ENCODE peak calls at places on chromosome 15, in four cellular contexts. Q, T, J and P are unnamed samples.

GRCh38 chr15:78389356-78389755 is 48.7 kb upstream of the IREB2 start:
- DNase-seq in Q (no peak), T (no peak), J (no peak), P (no peak)

GRCh38 chr15:35005933-35006332 is 17.8 kb upstream of the ZNF770 start:
- DNase-seq in Q (no peak), T (no peak), J (no peak), P (no peak)

GRCh38 chr15:39657714-39658113 is 76.8 kb downstream of the THBS1 start:
- DNase-seq in Q (peak), T (no peak), J (no peak), P (peak)

GRCh38 chr15:31304736-31305365 is 21.8 kb upstream of the KLF13 start:
- DNase-seq in Q (no peak), T (no peak), J (no peak), P (no peak)

GRCh38 chr15:34583399-34584320 is at the start of gene GOLGA8B:
- DNase-seq in Q (peak), T (peak), J (peak), P (peak)

GRCh38 chr15:70859322-70859908 is 5.5 kb upstream of the LARP6 start:
- DNase-seq in Q (no peak), T (no peak), J (no peak), P (peak)

GRCh38 chr15:48052871-48053383 is 67.9 kb upstream of the SLC24A5 start:
- DNase-seq in Q (no peak), T (no peak), J (no peak), P (no peak)

GRCh38 chr15:75544273-75544862 is 34.7 kb downstream of the PTPN9 start:
- DNase-seq in Q (no peak), T (no peak), J (no peak), P (no peak)

GRCh38 chr15:25805006-25805405 is 58.1 kb downstream of the ATP10A start:
- DNase-seq in Q (no peak), T (no peak), J (no peak), P (no peak)

GRCh38 chr15:47473857-47474256 is 243.4 kb upstream of the SEMA6D start:
- DNase-seq in Q (no peak), T (peak), J (no peak), P (no peak)

GRCh38 chr15:39778031-39778430 is 4.6 kb downstream of the FSIP1 start:
- DNase-seq in Q (no peak), T (no peak), J (no peak), P (no peak)

GRCh38 chr15:85582719-85583089 is 202.3 kb downstream of the AKAP13 start:
- DNase-seq in Q (no peak), T (peak), J (peak), P (peak)

GRCh38 chr15:91985297-91985696 is 131.8 kb downstream of the SLCO3A1 start:
- DNase-seq in Q (no peak), T (no peak), J (no peak), P (no peak)

GRCh38 chr15:72098076-72098475 is 19.9 kb downstream of the MYO9A start:
- DNase-seq in Q (no peak), T (no peak), J (no peak), P (no peak)

GRCh38 chr15:48592221-48592731 is 53.2 kb downstream of the FBN1 start:
- DNase-seq in Q (peak), T (no peak), J (no peak), P (no peak)

GRCh38 chr15:50681467-50681866 is 5.1 kb downstream of the TRPM7 start:
- DNase-seq in Q (no peak), T (no peak), J (no peak), P (no peak)

GRCh38 chr15:50670115-50670514 is 16.5 kb downstream of the TRPM7 start:
- DNase-seq in Q (no peak), T (no peak), J (no peak), P (no peak)

GRCh38 chr15:50676799-50677483 is 9.7 kb downstream of the TRPM7 start:
- DNase-seq in Q (peak), T (no peak), J (no peak), P (peak)

GRCh38 chr15:50675524-50676144 is 11.0 kb downstream of the TRPM7 start:
- DNase-seq in Q (peak), T (no peak), J (no peak), P (no peak)
- H3K27ac ChIP-seq in Q (no peak), T (no peak), J (no peak), P (no peak)

DNA sequence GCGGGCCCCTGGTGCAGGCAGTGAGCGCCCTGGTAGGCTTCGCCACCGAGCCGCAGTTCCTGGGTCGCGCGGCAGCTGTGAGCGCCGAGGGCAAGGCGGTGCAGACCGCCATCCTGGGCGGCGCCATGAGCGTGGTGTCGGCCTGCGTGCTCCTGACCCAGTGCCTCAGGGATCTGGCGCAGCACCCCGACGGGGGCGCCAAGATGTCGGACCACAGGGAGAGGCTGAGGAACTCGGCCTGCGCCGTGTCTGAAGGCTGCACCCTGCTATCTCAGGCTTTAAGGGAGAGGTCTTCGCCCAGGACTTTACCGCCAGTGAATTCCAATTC is 2.3 kb downstream of the TLNRD1 start:
- DNase-seq in Q (no peak), T (peak), J (no peak), P (no peak)
- H3K27ac ChIP-seq in Q (no peak), T (no peak), J (no peak), P (no peak)

GRCh38 chr15:66677336-66677735 is 24.7 kb upstream of the SMAD6 start:
- DNase-seq in Q (no peak), T (no peak), J (no peak), P (no peak)

GRCh38 chr15:66675456-66675855 is 26.6 kb upstream of the SMAD6 start:
- DNase-seq in Q (no peak), T (no peak), J (no peak), P (peak)

GRCh38 chr15:66672867-66673266 is 29.2 kb upstream of the SMAD6 start:
- DNase-seq in Q (no peak), T (no peak), J (no peak), P (no peak)

GRCh38 chr15:66673410-66674322 is 28.4 kb upstream of the SMAD6 start:
- DNase-seq in Q (no peak), T (no peak), J (no peak), P (peak)

DNA sequence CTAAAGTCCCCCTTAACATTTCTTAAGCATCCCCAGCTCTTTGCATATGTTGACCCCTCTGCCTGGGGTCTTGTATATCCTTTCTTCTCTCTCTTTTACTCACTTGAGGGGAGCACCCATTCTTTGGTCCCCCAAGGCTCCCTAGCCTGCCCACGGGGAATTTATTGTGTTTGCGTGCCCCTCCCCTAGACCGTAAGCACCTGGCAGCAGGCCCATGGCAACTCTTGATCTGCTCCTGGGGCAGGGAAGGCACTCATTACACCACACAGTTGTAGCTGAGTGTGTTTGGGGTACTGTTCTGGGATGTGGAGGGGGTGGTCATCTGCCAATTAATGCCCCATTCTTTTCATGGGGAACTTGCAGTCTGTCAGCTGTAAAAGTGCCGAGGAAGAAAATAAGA is 27.3 kb upstream of the SMAD6 start:
- DNase-seq in Q (no peak), T (no peak), J (no peak), P (no peak)
- H3K27ac ChIP-seq in Q (no peak), T (no peak), J (no peak), P (no peak)

DNA sequence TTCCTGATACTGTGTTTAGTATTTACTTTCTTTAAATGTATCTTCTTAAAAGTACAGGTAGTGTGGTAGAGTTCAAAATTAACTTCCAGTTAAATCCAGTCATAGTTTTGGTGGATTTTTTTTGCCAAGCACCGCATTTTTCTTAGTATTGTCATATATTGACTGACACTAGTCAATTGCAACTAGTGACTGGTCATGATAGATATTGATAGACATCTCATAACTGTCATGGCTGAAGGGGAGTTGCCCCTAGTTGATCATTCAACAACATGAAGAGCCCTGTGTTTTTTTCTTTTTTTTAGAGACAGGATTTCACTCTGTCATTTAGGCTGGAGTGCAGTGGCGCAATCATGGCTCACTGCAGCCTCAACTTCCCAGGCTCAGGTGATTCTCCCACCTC is 22.1 kb downstream of the RAB8B start:
- DNase-seq in Q (no peak), T (no peak), J (no peak), P (no peak)
- H3K27ac ChIP-seq in Q (peak), T (no peak), J (no peak), P (no peak)

GRCh38 chr15:68877626-68878025 is 52.7 kb upstream of the SPESP1 start:
- DNase-seq in Q (no peak), T (no peak), J (no peak), P (no peak)

GRCh38 chr15:68871507-68871906 is 50.8 kb upstream of the ANP32A start:
- DNase-seq in Q (no peak), T (no peak), J (no peak), P (no peak)

GRCh38 chr15:68880382-68880781 is 49.9 kb upstream of the SPESP1 start:
- DNase-seq in Q (no peak), T (no peak), J (no peak), P (no peak)

GRCh38 chr15:68875377-68876116 is 54.8 kb upstream of the SPESP1 start:
- DNase-seq in Q (peak), T (peak), J (peak), P (peak)

DNA sequence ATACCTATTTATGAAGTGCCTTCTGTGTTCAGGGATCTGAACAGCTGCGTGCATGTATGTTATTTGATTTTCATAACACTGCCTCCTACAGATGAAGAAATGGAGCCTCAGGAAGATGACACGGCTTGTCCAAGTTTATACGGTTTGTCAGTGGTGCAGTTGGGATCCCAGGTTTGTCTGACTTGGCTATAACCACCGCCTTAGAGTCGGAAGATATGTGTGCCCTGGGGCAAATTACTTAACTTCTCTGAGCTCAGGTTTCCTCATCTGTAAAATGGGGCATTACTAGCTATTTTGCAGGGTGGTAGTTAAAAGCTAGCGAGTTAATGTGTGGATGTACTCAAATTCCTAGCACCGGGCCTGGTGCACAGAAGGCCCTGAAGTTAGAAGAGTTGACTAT is 54.1 kb upstream of the ANP32A start:
- DNase-seq in Q (no peak), T (no peak), J (no peak), P (no peak)
- H3K27ac ChIP-seq in Q (no peak), T (no peak), J (no peak), P (no peak)

GRCh38 chr15:74191798-74192197 is 10.8 kb downstream of the STRA6 start:
- DNase-seq in Q (no peak), T (no peak), J (no peak), P (no peak)
- H3K27ac ChIP-seq in Q (no peak), T (no peak), J (no peak), P (no peak)